ENCODE peak calls at places on chromosomes 7 and 10, in nine cellular contexts. T is ecto neural progenitor cell; S is sigmoid colon; D is stimulated activated CD4-positive, alpha-beta T cell treated with anti-CD3 and anti-CD28 coated beads, Interleukin-12 subunit alpha, Interleukin-12 subunit beta, amount 100 ng/mL, for 24 hours; U is HEK293T; Q is NCI-H460; H is HTR-8/SVneo; Y is lung; J is breast epithelium. V is an unnamed sample.

GRCh38 chr7:73838642-73839041 is 3.7 kb downstream of the METTL27 start:
- DNase-seq in D (no peak), H (no peak), U (no peak), Y (no peak), J (no peak), T (no peak), Q (no peak), S (no peak), V (no peak)

GRCh38 chr10:28761084-28761875 is 84.0 kb downstream of the BAMBI start:
- DNase-seq in J (no peak), S (no peak), Y (no peak), Q (no peak), D (no peak), U (no peak), T (no peak), H (no peak), V (no peak)

GRCh38 chr10:92239600-92240288 is 51.1 kb downstream of the CPEB3 start:
- DNase-seq in Q (no peak), U (peak; percentile 74), Y (peak; percentile 39), S (peak; percentile 74), H (peak; percentile 22), J (no peak), T (peak; percentile 75), D (no peak), V (peak; percentile 42)

GRCh38 chr7:151313857-151314256 is 27.8 kb upstream of the NUB1 start:
- DNase-seq in S (peak; percentile 72), Y (no peak), Q (no peak), J (no peak), H (no peak), D (no peak), T (peak; percentile 38), U (no peak), V (no peak)

GRCh38 chr7:1248459-1249131 is 15.9 kb downstream of the UNCX start:
- DNase-seq in Y (no peak), D (no peak), J (no peak), U (no peak), S (no peak), H (no peak), Q (no peak), T (peak; percentile 76), V (no peak)

GRCh38 chr10:71854031-71854430 is 3.0 kb upstream of the PSAP start:
- DNase-seq in U (no peak), T (no peak), J (no peak), Q (no peak), D (no peak), S (no peak), H (no peak), Y (no peak), V (no peak)

GRCh38 chr10:98886686-98887085 is 349.0 kb downstream of the HPSE2 start:
- DNase-seq in Q (no peak), T (no peak), H (no peak), U (no peak), Y (no peak), J (no peak), D (no peak), S (no peak), V (no peak)

GRCh38 chr10:95837783-95838182 is 70.0 kb upstream of the CC2D2B start:
- DNase-seq in Y (no peak), Q (no peak), T (no peak), J (no peak), U (no peak), S (no peak), D (no peak), H (no peak), V (no peak)